ENCODE peak calls at places on chromosomes 1 and 21, in seven cellular contexts. C, W, B, S, P, A and R are unnamed samples.

GRCh38 chr1:64884261-64885040 is 81.9 kb downstream of the JAK1 start:
- DNase-seq in C (no peak), W (no peak), B (no peak), S (no peak), P (no peak), A (no peak), R (no peak)

GRCh38 chr1:25614466-25615171 is 2.0 kb upstream of the MAN1C1 start:
- DNase-seq in C (no peak), W (no peak), B (no peak), S (no peak), P (no peak), A (no peak), R (no peak)

GRCh38 chr1:54421101-54421504 is 14.9 kb upstream of the SSBP3 start:
- DNase-seq in C (peak), W (peak), B (no peak), S (no peak), P (no peak), A (peak), R (no peak)

GRCh38 chr1:106986603-106987002 is 69.9 kb upstream of the PRMT6 start:
- DNase-seq in C (no peak), W (no peak), B (no peak), S (no peak), P (no peak), A (no peak), R (no peak)

GRCh38 chr1:159996653-159997052 is 35.1 kb downstream of the PIGM start:
- DNase-seq in C (peak), W (no peak), B (peak), S (no peak), P (no peak), A (peak), R (peak)

GRCh38 chr21:45948576-45949141 is 32.9 kb upstream of the COL6A1 start:
- DNase-seq in C (no peak), W (peak), B (no peak), S (no peak), P (no peak), A (no peak), R (no peak)

GRCh38 chr1:16248603-16249534 is 11.9 kb upstream of the CPLANE2 start:
- DNase-seq in C (peak), W (peak), B (no peak), S (no peak), P (peak), A (peak), R (peak)

GRCh38 chr1:4745560-4745959 is 91.2 kb downstream of the AJAP1 start:
- DNase-seq in C (no peak), W (no peak), B (no peak), S (no peak), P (no peak), A (no peak), R (no peak)

GRCh38 chr1:222240536-222241181 is 307.2 kb downstream of the HHIPL2 start:
- DNase-seq in C (peak), W (no peak), B (no peak), S (no peak), P (no peak), A (no peak), R (peak)

GRCh38 chr1:64171797-64172281 is 31.6 kb upstream of the UBE2U start:
- DNase-seq in C (peak), W (no peak), B (peak), S (no peak), P (no peak), A (no peak), R (peak)

GRCh38 chr21:45376459-45377324 is 28.3 kb upstream of the COL18A1 start:
- DNase-seq in C (no peak), W (peak), B (no peak), S (no peak), P (peak), A (no peak), R (no peak)

GRCh38 chr1:210696709-210697108 is 368.0 kb downstream of the HHAT start:
- DNase-seq in C (no peak), W (no peak), B (no peak), S (no peak), P (no peak), A (no peak), R (no peak)

GRCh38 chr1:77282187-77282865 is 507 bp downstream of the AK5 start:
- DNase-seq in C (no peak), W (peak), B (peak), S (peak), P (peak), A (no peak), R (no peak)

GRCh38 chr1:165616987-165617546 is 14.0 kb upstream of the MGST3 start:
- DNase-seq in C (no peak), W (no peak), B (no peak), S (no peak), P (no peak), A (no peak), R (no peak)

GRCh38 chr21:37587203-37587602 is 220.6 kb downstream of the DYRK1A start:
- DNase-seq in C (no peak), W (no peak), B (no peak), S (no peak), P (no peak), A (no peak), R (no peak)

GRCh38 chr1:156931553-156931952 is 11.1 kb downstream of the LRRC71 start:
- DNase-seq in C (no peak), W (no peak), B (no peak), S (no peak), P (no peak), A (no peak), R (no peak)

GRCh38 chr1:236394016-236394481 is at the start of gene EDARADD:
- DNase-seq in C (peak), W (no peak), B (no peak), S (no peak), P (no peak), A (no peak), R (no peak)

GRCh38 chr21:40678681-40679284 is 168.2 kb downstream of the DSCAM start:
- DNase-seq in C (peak), W (no peak), B (no peak), S (no peak), P (no peak), A (no peak), R (no peak)

GRCh38 chr21:25647632-25648031 is 8.6 kb downstream of the JAM2 start:
- DNase-seq in C (no peak), W (no peak), B (no peak), S (no peak), P (no peak), A (no peak), R (no peak)
- H3K4me3 ChIP-seq in C (no peak), W (no peak), B (no peak), S (no peak), P (no peak), A (no peak), R (no peak)

GRCh38 chr21:38720074-38720473 is 85.7 kb upstream of the ETS2 start:
- DNase-seq in C (no peak), W (no peak), B (no peak), S (no peak), P (no peak), A (no peak), R (no peak)

GRCh38 chr21:38716088-38716487 is 89.6 kb upstream of the ETS2 start:
- DNase-seq in C (no peak), W (no peak), B (no peak), S (no peak), P (no peak), A (no peak), R (no peak)

GRCh38 chr21:38721055-38721454 is 84.7 kb upstream of the ETS2 start:
- DNase-seq in C (no peak), W (no peak), B (no peak), S (no peak), P (no peak), A (no peak), R (no peak)

GRCh38 chr21:38714998-38715397 is 90.7 kb upstream of the ETS2 start:
- DNase-seq in C (peak), W (no peak), B (no peak), S (no peak), P (no peak), A (no peak), R (no peak)

GRCh38 chr21:38716942-38717341 is 88.8 kb upstream of the ETS2 start:
- DNase-seq in C (peak), W (no peak), B (no peak), S (no peak), P (no peak), A (no peak), R (no peak)
- H3K4me3 ChIP-seq in C (no peak), W (no peak), B (no peak), S (no peak), P (no peak), A (no peak), R (no peak)

DNA sequence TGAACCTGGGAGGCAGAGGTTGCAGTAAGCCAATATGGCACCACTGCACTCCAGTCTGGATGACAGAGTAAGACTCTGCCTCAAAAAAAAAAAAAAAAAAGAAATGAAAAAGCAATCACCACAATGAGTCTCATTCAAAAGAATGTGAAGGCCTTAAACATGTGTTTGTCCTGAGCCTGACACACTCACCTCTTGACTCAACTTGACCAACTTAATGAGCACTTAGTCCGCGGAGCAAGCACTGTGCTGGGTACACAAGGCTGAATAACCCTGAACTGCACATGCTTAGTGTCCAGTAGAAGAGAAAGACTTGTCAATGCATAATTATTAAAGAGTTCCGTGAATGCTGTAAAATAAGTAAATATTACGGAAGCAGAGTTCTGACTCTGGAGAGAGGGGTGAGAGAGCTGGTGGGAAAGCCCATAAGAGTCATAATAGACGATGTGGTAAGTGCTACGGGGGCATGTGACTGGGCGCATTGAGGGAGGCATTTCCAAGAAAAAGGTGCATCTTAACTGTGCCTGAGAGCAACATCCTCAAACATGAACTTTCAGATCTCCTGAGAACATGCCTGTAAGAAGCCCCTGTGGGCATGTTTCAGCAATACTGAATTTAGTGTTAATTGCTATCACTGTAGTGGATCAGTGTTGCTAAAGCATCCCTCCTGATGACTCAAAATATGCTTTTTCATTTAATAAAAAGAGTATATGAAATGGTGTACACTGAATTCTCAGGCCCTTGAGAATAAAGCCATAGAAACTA is 27.2 kb downstream of the MCOLN2 start:
- DNase-seq in C (no peak), W (no peak), B (no peak), S (no peak), P (no peak), A (no peak), R (no peak)
- H3K4me3 ChIP-seq in C (no peak), W (no peak), B (no peak), S (no peak), P (no peak), A (no peak), R (no peak)

DNA sequence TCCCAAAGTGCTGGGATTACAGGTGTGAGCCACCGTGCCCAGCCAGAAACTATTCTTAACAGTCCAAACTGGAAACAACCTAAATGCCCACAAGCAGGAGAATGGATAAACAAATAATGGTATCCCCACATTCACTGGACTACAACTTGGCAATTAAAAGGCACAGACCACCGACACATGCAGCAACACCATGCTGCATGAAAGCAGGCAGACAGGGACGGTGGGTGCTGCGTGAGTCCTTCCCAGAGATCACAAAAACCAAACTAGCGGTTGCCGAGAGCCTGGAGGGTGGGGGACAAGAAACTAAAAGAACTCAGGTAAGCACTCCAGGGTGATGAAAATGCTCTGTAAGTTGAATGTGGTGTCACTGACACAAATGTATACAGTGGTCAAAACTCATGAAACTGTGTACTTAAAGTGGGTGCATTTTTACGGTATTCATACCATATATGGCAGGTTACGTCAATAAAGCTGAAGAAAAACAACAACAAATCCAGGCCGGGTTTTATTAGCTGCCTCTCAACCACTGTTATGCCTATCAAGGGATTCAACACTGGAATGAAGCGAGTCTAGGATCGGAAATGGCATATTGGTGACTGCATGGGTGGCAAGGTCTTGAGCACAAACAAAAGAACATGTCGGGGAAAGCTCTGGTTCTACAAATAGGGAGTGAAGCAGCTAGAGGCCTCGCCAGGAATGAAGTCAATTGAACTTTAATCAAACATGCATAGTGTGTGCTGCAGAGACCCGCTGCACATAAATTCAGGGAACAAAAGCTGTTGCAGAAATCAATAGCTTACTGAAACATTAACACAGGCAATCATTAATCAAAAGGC is 52.4 kb downstream of the SLC45A1 start:
- DNase-seq in C (no peak), W (peak), B (no peak), S (no peak), P (no peak), A (no peak), R (no peak)
- H3K4me3 ChIP-seq in C (no peak), W (no peak), B (no peak), S (no peak), P (no peak), A (no peak), R (no peak)